ENCODE peak calls at places on chromosomes 16 and 17, in ten cellular contexts. U is right lobe of liver, Z is heart left ventricle, C is body of pancreas, N is adrenal gland, J is A549, B is HepG2, L is stomach, E is transverse colon, S is endothelial cell of umbilical vein. W is an unnamed sample.
A peak's percentile ranks its signal among the peaks of the same experiment; 100 is the strongest.

GRCh38 chr16:50284131-50284911 is 18.0 kb downstream of the ADCY7 start:
- DNase-seq in U (peak; percentile 82), Z (no peak), C (no peak), N (no peak), J (no peak), B (peak; percentile 46), L (peak; percentile 49), E (peak; percentile 52), S (no peak), W (no peak)

GRCh38 chr17:77312786-77313599 is 172.2 kb downstream of the SEC14L1 start:
- DNase-seq in U (peak; percentile 89), Z (peak; percentile 59), C (peak; percentile 40), N (peak; percentile 82), J (no peak), B (peak; percentile 66), L (peak; percentile 75), E (peak; percentile 73), S (no peak), W (no peak)

GRCh38 chr16:3835089-3835602 is 45.4 kb downstream of the CREBBP start:
- DNase-seq in U (no peak), Z (no peak), C (no peak), N (no peak), J (no peak), B (no peak), L (no peak), E (no peak), S (no peak), W (no peak)

GRCh38 chr17:40095944-40096791 is 4.2 kb downstream of the NR1D1 start:
- DNase-seq in U (no peak), Z (peak; percentile 74), C (no peak), N (peak; percentile 75), J (no peak), B (no peak), L (peak; percentile 57), E (peak; percentile 73), S (no peak), W (no peak)

GRCh38 chr16:11006666-11007065 is 62.3 kb downstream of the CLEC16A start:
- DNase-seq in U (no peak), Z (no peak), C (no peak), N (no peak), J (no peak), B (no peak), L (no peak), E (no peak), S (no peak), W (no peak)

GRCh38 chr17:64056269-64057005 is 36.0 kb upstream of the ICAM2 start:
- DNase-seq in U (no peak), Z (no peak), C (peak; percentile 74), N (no peak), J (no peak), B (no peak), L (no peak), E (peak; percentile 27), S (no peak), W (no peak)

GRCh38 chr17:63996430-63997182 is 1.5 kb upstream of the PRR29 start:
- DNase-seq in U (peak; percentile 21), Z (no peak), C (no peak), N (no peak), J (no peak), B (no peak), L (no peak), E (no peak), S (no peak), W (no peak)

GRCh38 chr16:3664187-3664896 is 9.9 kb downstream of the DNASE1 start:
- DNase-seq in U (peak; percentile 42), Z (no peak), C (no peak), N (no peak), J (no peak), B (no peak), L (no peak), E (no peak), S (no peak), W (no peak)

GRCh38 chr17:80036715-80037477 is 454 bp downstream of the CCDC40 start:
- DNase-seq in U (no peak), Z (no peak), C (no peak), N (peak; percentile 51), J (peak; percentile 63), B (peak; percentile 57), L (no peak), E (peak; percentile 37), S (peak; percentile 56), W (no peak)

GRCh38 chr17:45345554-45346254 is 28.9 kb upstream of the MAP3K14 start:
- DNase-seq in U (no peak), Z (peak; percentile 20), C (no peak), N (peak; percentile 48), J (peak; percentile 63), B (no peak), L (no peak), E (peak; percentile 6), S (peak; percentile 92), W (no peak)

GRCh38 chr16:15635926-15636325 is 7.0 kb downstream of the MARF1 start:
- DNase-seq in U (no peak), Z (no peak), C (no peak), N (no peak), J (no peak), B (no peak), L (no peak), E (no peak), S (no peak), W (no peak)

GRCh38 chr16:15636392-15636873 is 6.5 kb downstream of the MARF1 start:
- DNase-seq in U (no peak), Z (no peak), C (no peak), N (no peak), J (no peak), B (no peak), L (no peak), E (no peak), S (peak; percentile 42), W (no peak)

DNA sequence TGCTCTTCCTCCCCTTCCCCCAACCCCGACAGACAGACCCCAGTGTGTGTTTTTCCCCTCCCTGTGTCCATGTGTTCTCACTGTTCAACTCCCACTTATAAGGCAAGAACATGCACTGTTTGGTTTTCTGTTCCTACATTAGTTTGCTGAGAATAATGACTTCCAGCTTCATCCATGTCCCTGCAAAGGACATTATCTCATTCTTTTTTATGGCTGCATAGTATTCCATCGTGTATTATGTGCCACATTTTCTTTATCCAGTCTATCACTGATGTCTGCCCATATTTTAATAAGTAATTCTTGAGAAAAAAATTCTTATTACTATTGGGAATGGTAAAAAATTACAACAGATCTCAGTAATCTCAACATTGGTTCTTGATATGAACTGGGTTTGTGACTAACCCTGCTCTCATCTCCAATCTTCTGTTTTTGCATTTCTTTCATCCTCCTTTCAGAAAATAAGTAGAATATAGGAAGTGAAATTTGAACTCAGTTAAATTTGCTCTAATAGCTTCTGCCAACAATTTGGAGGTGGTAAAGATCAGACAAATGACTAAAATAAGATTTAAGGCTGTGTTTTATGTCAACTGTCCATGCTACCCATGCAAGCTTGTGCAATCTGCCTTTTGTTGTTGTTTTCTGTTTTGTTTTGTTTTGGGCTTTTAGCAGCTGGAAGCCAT is 11.1 kb downstream of the MARF1 start:
- DNase-seq in U (no peak), Z (no peak), C (no peak), N (no peak), J (no peak), B (no peak), L (no peak), E (no peak), S (no peak), W (no peak)
- H3K4me3 ChIP-seq in U (no peak overlapping the region), Z (no peak overlapping the region), C (no peak overlapping the region), N (no peak overlapping the region), J (no peak overlapping the region), B (no peak overlapping the region), L (no peak overlapping the region), E (no peak overlapping the region), S (no peak overlapping the region), W (no peak overlapping the region)

GRCh38 chr17:28335201-28335958 is at the start of the genes IFT20 and TNFAIP1:
- DNase-seq in U (peak; percentile 99), Z (peak; percentile 99), C (peak; percentile 99), N (peak; percentile 100), J (peak; percentile 100), B (peak; percentile 99), L (peak; percentile 98), E (peak; percentile 98), S (peak; percentile 100), W (peak; percentile 99)
- TF ChIP-seq POLR2A in U (peak; percentile 96), Z (peak; percentile 96), C (peak; percentile 98), N (peak; percentile 97), J (peak; percentile 90), B (peak; percentile 87), L (peak; percentile 91), E (peak; percentile 94), S (peak; percentile 80), W (peak; percentile 95)

DNA sequence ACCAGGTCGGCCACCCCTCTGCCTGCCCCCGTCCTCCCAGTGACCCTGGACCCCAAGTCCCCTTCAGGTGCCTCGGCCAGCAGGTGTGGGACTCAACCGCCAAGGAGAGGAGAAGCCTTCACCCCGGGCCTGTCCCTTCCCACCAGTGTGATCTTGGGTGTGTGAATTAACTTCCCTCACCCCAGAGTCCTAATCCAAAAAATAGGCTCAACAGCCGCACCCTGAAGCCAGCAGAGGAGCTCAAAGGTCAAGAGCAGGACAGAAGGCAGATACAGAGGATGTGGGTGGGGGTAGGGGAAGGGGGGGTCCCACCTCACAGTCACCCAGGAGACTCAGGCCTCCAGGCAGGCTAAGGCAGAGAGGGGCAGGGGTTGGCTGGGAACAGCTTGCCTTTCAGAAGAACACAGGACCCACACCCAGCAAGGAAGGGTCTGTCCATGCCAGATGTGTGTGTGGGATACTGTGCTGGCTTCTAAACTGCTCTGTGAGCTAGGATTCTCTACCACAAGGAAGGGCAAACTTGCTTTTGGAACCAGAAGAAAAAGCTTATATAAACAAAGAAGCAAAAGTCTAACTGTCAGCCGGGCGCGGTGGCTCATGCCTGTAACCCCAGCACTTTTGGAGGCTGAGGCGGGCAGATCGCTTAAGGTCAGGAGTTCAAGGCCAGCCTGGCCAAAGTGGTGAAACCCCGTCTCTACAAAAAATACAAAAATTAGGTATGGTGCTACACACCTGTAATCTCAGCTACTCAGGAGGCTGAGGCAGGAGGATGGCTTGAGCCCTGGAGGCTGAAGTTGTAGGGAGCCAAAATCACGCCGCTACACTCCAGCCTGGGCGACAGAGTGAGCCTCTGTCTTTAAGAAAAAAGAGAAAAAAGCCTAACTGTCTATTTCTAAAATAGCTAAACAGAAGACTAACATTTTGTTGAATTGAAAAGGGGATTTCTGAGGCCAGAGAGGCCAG is 4.6 kb downstream of the PIEZO1 start:
- DNase-seq in U (no peak), Z (no peak), C (no peak), N (no peak), J (no peak), B (no peak), L (no peak), E (no peak), S (no peak), W (no peak)
- H3K4me1 ChIP-seq in U (peaks cover 9% of the 10 kb centered on the region), Z (peaks cover 80% of the 10 kb centered on the region), C (peaks cover 37% of the 10 kb centered on the region), N (peaks cover 49% of the 10 kb centered on the region), J (peaks cover 44% of the 10 kb centered on the region), B (peaks cover 44% of the 10 kb centered on the region), L (peaks cover 87% of the 10 kb centered on the region), E (peaks cover 45% of the 10 kb centered on the region), S (peaks cover 25% of the 10 kb centered on the region), W (peaks cover 8% of the 10 kb centered on the region)

DNA sequence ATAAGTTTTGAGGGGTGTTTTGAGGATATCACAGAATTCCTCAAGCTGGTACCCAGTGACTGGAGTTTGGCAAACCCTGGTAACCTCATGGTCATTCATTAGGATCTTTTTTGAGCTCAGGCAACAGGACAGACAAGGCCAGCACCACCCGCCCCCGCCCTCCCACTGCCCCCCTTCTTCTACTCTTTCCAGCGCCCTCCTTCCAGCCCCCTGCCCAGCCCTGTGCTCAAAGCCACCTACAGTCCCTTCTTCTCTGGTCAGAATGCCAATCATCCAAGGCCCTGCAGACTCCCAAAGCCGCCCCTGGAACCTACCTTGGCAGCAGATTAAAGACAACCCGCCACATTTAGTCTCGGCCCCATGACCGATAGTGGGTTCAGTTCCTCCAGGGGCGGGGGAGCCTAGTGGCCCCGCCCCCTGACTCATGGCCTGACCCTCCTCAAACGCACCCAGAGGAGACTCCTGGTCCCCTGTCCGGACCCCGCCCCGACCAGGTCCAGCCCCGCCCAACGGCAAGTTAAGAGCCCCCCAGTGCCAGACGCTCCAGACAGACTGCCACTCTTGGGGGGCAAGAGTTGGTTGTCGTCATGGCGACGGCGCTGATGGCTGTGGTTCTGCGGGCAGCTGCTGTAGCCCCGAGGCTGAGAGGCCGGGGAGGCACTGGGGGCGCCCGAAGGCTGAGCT is at the start of gene NAGS:
- DNase-seq in U (peak; percentile 95), Z (no peak), C (no peak), N (peak; percentile 20), J (no peak), B (peak; percentile 67), L (no peak), E (peak; percentile 14), S (no peak), W (no peak)
- H3K4me3 ChIP-seq in U (peak within 1 kb of the TSS; percentile 85), Z (peak within 1 kb of the TSS; percentile 79), C (no peak within 1 kb of the TSS), N (peak within 1 kb of the TSS; percentile 65), J (no peak within 1 kb of the TSS), B (peak within 1 kb of the TSS; percentile 52), L (peak within 1 kb of the TSS; percentile 59), E (peak within 1 kb of the TSS; percentile 44), S (peak within 1 kb of the TSS; percentile 56), W (peak within 1 kb of the TSS; percentile 35)

W was measured in prostate gland.